ENCODE peak calls at places on chromosomes 5 and 9, in four cellular contexts. G is small intestine, H is left lung, W is mammary epithelial cell. O is an unnamed sample.

GRCh38 chr5:132226516-132227234 is 978 bp downstream of the P4HA2 start:
- DNase-seq in H (no peak), G (no peak), W (no peak), O (peak; percentile 72)

GRCh38 chr5:12910611-12911010 is 1006.4 kb upstream of the CTNND2 start:
- DNase-seq in H (no peak), W (no peak), G (no peak), O (no peak)

GRCh38 chr9:82923410-82924242 is 139.3 kb downstream of the RASEF start:
- DNase-seq in W (peak; percentile 11), H (no peak), G (no peak), O (no peak)

GRCh38 chr5:120454094-120454798 is 9.9 kb upstream of the PRR16 start:
- DNase-seq in G (no peak), H (no peak), W (peak; percentile 59), O (no peak)

GRCh38 chr9:93683331-93684134 is 107.1 kb downstream of the PHF2 start:
- DNase-seq in G (no peak), H (no peak), W (no peak), O (peak; percentile 67)

GRCh38 chr5:135950611-135951010 is 4.2 kb downstream of the LECT2 start:
- DNase-seq in G (no peak), H (no peak), W (no peak), O (no peak)

GRCh38 chr9:11973011-11973410 is 720.2 kb upstream of the TYRP1 start:
- DNase-seq in W (no peak), H (no peak), G (no peak), O (no peak)

GRCh38 chr5:95446560-95447221 is 55.5 kb downstream of the FAM81B start:
- DNase-seq in H (no peak), G (no peak), W (peak; percentile 57), O (no peak)

GRCh38 chr5:150556859-150557506 is 49.1 kb downstream of the NDST1 start:
- DNase-seq in W (no peak), G (no peak), H (no peak), O (no peak)

GRCh38 chr5:150559088-150559487 is 51.2 kb downstream of the NDST1 start:
- DNase-seq in H (no peak), G (no peak), W (no peak), O (no peak)

GRCh38 chr5:150557507-150557872 is 49.6 kb downstream of the NDST1 start:
- DNase-seq in G (no peak), W (no peak), H (no peak), O (no peak)

GRCh38 chr5:150559701-150560100 is 51.8 kb downstream of the NDST1 start:
- DNase-seq in W (peak; percentile 58), H (no peak), G (no peak), O (no peak)

DNA sequence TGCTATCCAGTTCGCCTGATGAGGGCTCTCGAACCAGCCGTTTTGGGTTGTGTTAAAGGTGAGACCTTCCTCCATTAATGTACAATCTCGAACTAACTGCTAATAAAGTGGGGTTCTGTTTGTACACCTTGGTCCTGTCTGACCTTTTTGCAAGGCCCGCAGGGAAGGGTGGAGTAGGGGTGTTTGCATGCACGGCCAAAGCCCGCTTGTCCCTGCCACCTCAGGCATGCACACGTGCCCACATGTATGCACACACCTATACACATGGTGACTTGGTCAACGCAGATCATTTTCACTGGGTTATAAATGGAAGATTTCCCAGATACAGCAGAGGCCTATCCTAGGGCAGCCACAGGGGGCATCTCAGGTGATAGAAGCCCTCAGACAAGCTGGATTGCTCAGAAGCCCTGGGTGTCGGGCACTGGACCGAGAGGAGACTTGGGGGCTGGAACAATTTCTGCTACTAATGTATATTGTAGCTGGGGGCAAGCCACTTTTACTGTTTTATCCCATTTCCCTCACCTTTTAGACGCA is 50.2 kb downstream of the NDST1 start:
- DNase-seq in W (no peak), G (no peak), H (no peak), O (no peak)
- H3K27ac ChIP-seq in W (no peak overlapping the region), G (no peak overlapping the region), H (no peak overlapping the region), O (no peak overlapping the region)

DNA sequence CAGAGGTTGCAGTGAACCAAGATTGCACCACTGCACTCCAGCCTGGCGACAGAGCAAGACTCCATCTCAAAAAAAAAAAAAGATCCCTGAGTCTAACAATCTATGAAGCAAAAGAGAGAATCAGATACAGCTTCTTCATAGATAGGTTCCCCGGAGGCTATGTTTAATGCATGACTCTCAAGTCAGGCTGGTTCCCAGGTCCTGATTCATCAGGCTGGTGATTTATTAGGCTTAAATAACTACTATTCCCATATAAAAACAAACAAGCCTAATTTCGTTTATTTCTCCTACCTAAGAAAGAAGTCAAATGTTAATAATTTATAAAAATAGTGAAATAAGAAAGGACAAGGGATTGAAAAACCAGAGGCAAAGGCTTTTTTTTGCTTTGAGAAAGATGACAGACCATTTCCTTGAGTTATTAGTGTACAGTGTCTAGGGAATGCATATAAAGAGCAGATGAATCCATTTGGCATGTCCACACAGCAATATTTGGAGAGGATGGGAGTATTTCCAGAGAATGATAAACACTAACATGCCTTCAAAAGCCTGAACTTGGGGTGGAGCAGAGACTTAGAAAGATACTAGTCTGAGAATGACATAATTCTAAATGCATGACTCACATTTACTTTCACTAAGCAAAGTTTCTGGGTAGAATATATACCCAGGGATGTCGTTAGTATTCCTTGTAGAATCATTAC is 115.3 kb downstream of the NREP start:
- DNase-seq in W (peak; percentile 81), G (no peak), H (no peak), O (no peak)
- H3K4me3 ChIP-seq in W (no peak overlapping the region), G (no peak overlapping the region), H (no peak overlapping the region), O (no peak overlapping the region)

GRCh38 chr9:251398-251797 is 36.7 kb downstream of the DOCK8 start:
- DNase-seq in G (no peak), W (no peak), H (no peak), O (no peak)

GRCh38 chr9:250625-251024 is 36.0 kb downstream of the DOCK8 start:
- DNase-seq in G (no peak), W (no peak), H (no peak), O (no peak)

GRCh38 chr9:253539-253938 is 38.9 kb downstream of the DOCK8 start:
- DNase-seq in W (no peak), G (no peak), H (no peak), O (no peak)

GRCh38 chr9:257957-258356 is 43.3 kb downstream of the DOCK8 start:
- DNase-seq in G (no peak), W (no peak), H (no peak), O (no peak)

GRCh38 chr9:254516-254915 is 39.9 kb downstream of the DOCK8 start:
- DNase-seq in H (no peak), G (no peak), W (no peak), O (no peak)
- H3K27ac ChIP-seq in H (no peak overlapping the region), G (no peak overlapping the region), W (no peak overlapping the region), O (no peak overlapping the region)

DNA sequence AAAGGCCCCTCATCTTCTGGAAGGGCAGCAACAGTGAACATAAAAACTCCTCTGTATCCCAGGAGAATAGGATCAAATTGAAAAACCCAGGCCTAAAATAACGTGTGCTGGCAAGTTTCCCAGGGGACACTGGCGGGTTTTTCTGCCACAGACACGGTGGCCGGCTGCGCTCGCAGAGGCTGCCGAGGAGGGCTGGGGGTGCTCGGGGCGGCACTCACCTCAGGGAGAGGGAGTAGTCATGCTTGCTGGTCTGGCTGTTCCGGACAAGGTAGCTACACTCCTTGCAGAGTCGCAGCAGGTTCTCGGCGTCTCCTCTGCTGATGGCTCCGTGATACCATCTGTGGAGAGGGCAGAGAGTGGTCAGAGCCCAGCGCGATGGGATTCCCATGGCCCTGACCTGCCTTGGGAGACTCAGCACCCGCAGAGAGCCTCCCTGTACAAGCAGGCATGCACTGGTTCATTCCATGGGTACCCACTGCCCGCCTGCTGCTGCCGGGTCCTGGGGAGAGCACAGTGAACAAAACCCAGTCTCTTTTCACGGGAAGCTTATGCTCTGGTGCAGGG is 44.6 kb upstream of the SLC25A51 start:
- DNase-seq in W (no peak), H (no peak), G (no peak), O (no peak)
- H3K4me3 ChIP-seq in W (no peak overlapping the region), H (no peak overlapping the region), G (no peak overlapping the region), O (no peak overlapping the region)

GRCh38 chr9:128821584-128822406 is 3.5 kb downstream of the ENDOG start:
- DNase-seq in H (no peak), G (no peak), W (no peak), O (no peak)

GRCh38 chr9:128818099-128818838 is at the start of gene ENDOG:
- DNase-seq in W (peak; percentile 93), G (peak; percentile 99), H (peak; percentile 99), O (peak; percentile 98)

GRCh38 chr9:128820665-128821583 is 2.6 kb downstream of the ENDOG start:
- DNase-seq in G (no peak), H (no peak), W (no peak), O (no peak)

GRCh38 chr9:128818839-128819715 is 777 bp downstream of the ENDOG start:
- DNase-seq in H (peak; percentile 90), G (peak; percentile 45), W (peak; percentile 27), O (peak; percentile 83)

GRCh38 chr9:128819716-128820664 is 1.7 kb downstream of the ENDOG start:
- DNase-seq in W (no peak), H (no peak), G (peak; percentile 63), O (no peak)
- H3K27ac ChIP-seq in W (no peak overlapping the region), H (no peak overlapping the region), G (no peak overlapping the region), O (no peak overlapping the region)

GRCh38 chr5:126971455-126972019 is 58.8 kb downstream of the MARCHF3 start:
- DNase-seq in G (peak; percentile 7), W (no peak), H (no peak), O (no peak)
- H3K4me3 ChIP-seq in G (no peak overlapping the region), W (no peak overlapping the region), H (no peak overlapping the region), O (no peak overlapping the region)

DNA sequence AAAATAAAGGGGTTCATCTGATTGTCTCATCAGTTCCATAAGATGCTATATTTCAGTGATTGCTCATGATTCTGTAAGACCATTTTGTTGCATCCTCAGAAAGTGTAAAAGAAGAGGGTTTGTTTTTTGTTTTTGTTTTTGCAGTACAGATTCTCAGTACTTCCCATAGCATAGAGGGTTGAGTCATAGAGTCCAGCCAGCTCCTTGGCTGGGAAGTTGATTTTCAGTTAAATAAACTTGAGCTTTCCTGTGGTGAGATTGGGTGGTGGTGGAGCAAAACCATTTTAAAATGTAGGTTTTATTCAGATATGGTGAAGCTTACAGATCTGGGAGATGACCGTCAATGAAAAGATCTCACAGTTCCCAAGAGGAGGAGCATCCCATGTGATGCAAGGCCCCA is 48.2 kb downstream of the DAPK1 start:
- DNase-seq in G (no peak), H (no peak), W (peak; percentile 35), O (no peak)
- H3K27ac ChIP-seq in G (no peak overlapping the region), H (no peak overlapping the region), W (no peak overlapping the region), O (no peak overlapping the region)

GRCh38 chr5:111238826-111239225 is 14.6 kb downstream of the CAMK4 start:
- DNase-seq in G (no peak), W (no peak), H (no peak), O (no peak)

GRCh38 chr5:111243353-111243752 is 19.2 kb downstream of the CAMK4 start:
- DNase-seq in W (no peak), G (no peak), H (no peak), O (no peak)

GRCh38 chr5:111245654-111246053 is 21.5 kb downstream of the CAMK4 start:
- DNase-seq in G (no peak), H (no peak), W (no peak), O (no peak)

GRCh38 chr5:111241696-111242095 is 17.5 kb downstream of the CAMK4 start:
- DNase-seq in G (no peak), H (no peak), W (no peak), O (no peak)

GRCh38 chr5:111242606-111243005 is 18.4 kb downstream of the CAMK4 start:
- DNase-seq in H (no peak), W (no peak), G (no peak), O (no peak)
- H3K4me3 ChIP-seq in H (no peak overlapping the region), W (no peak overlapping the region), G (no peak overlapping the region), O (no peak overlapping the region)

GRCh38 chr5:112979723-112980122 is 3.1 kb downstream of the DCP2 start:
- DNase-seq in G (no peak), W (no peak), H (no peak), O (no peak)
- H3K27ac ChIP-seq in G (no peak overlapping the region), W (peak overlapping the region; percentile 20), H (no peak overlapping the region), O (no peak overlapping the region)

O was measured in aorta.